ENCODE peak calls at places on chromosomes 16 and 17, in seven cellular contexts. H is effector memory CD4-positive, alpha-beta T cell; B is hypothalamus; L is naive thymus-derived CD8-positive, alpha-beta T cell; K is AG08396; I is psoas muscle; D is stimulated activated CD8-positive, alpha-beta memory T cell treated with anti-CD3 and anti-CD28 coated beads, Interleukin-12 subunit alpha, Interleukin-12 subunit beta, amount 100 ng/mL, for 1 hour. M is an unnamed sample.

GRCh38 chr17:50191070-50192045 is 10.1 kb downstream of the COL1A1 start:
- DNase-seq in B (no peak), D (no peak), I (no peak), K (no peak), H (no peak), L (no peak), M (no peak)

GRCh38 chr17:35801583-35802224 is 6.3 kb upstream of the MMP28 start:
- DNase-seq in B (peak; percentile 36), K (no peak), H (no peak), I (peak; percentile 81), L (peak; percentile 7), D (no peak), M (peak; percentile 75)

GRCh38 chr17:74859439-74860228 is at the start of gene GRIN2C:
- DNase-seq in B (no peak), L (no peak), I (no peak), K (no peak), D (no peak), H (no peak), M (no peak)

GRCh38 chr17:57955183-57955952 is at the start of gene CUEDC1:
- DNase-seq in K (peak; percentile 92), L (peak; percentile 45), I (peak; percentile 93), D (peak; percentile 29), B (no peak), H (peak; percentile 46), M (peak; percentile 58)

GRCh38 chr16:85746431-85747227 is 4.3 kb downstream of the C16orf74 start:
- DNase-seq in H (no peak), K (no peak), D (no peak), L (no peak), I (no peak), B (no peak), M (no peak)

GRCh38 chr17:4710693-4711634 is 532 bp downstream of the ARRB2 start:
- DNase-seq in H (no peak), B (no peak), L (peak; percentile 22), D (peak; percentile 39), K (no peak), I (peak; percentile 62), M (peak; percentile 87)

GRCh38 chr17:55448681-55449080 is 27.0 kb upstream of the MMD start:
- DNase-seq in H (no peak), I (no peak), B (no peak), L (no peak), D (no peak), K (peak; percentile 13), M (peak; percentile 14)

GRCh38 chr17:79925242-79925957 is 86.2 kb upstream of the CBX4 start:
- DNase-seq in L (no peak), K (peak; percentile 81), I (peak; percentile 93), D (no peak), H (no peak), B (peak; percentile 35), M (no peak)

GRCh38 chr16:81675662-81676535 is 103.2 kb upstream of the PLCG2 start:
- DNase-seq in L (no peak), B (no peak), D (no peak), I (no peak), H (no peak), K (no peak), M (no peak)

GRCh38 chr16:51710930-51711563 is 560.0 kb upstream of the SALL1 start:
- DNase-seq in B (no peak), D (no peak), L (no peak), H (no peak), I (no peak), K (no peak), M (no peak)

GRCh38 chr17:18278867-18279266 is 18.4 kb downstream of the MIEF2 start:
- DNase-seq in B (no peak), L (no peak), D (no peak), H (no peak), K (no peak), I (no peak), M (no peak)

GRCh38 chr17:49471769-49472168 is 23.3 kb upstream of the NGFR start:
- DNase-seq in I (peak; percentile 7), H (no peak), L (no peak), D (no peak), B (no peak), K (no peak), M (no peak)

GRCh38 chr17:74305865-74306654 is 20.0 kb upstream of the KIF19 start:
- DNase-seq in H (no peak), D (no peak), L (no peak), K (no peak), I (no peak), B (peak; percentile 24), M (peak; percentile 34)

M was measured in NB4.